ENCODE peak calls at places on chromosomes 11 and 22, in seven cellular contexts. One of them, this sample, is unnamed.
A peak's percentile ranks its signal among the peaks of the same experiment; 100 is the strongest.

GRCh38 chr11:8759634-8760033 is 77.0 kb downstream of the RPL27A start:
- DNase-seq in sigmoid colon: peak; percentile 90
- DNase-seq in brain microvascular endothelial cell: no peak
- DNase-seq in colonic mucosa: no peak
- DNase-seq in spleen: no peak
- DNase-seq in GM23338: no peak
- DNase-seq in MM.1S: no peak
- DNase-seq in this sample: no peak

GRCh38 chr11:74437441-74437840 is 29.9 kb downstream of the KCNE3 start:
- DNase-seq in MM.1S: no peak
- DNase-seq in spleen: no peak
- DNase-seq in sigmoid colon: no peak
- DNase-seq in GM23338: no peak
- DNase-seq in colonic mucosa: no peak
- DNase-seq in brain microvascular endothelial cell: peak; percentile 29
- DNase-seq in this sample: no peak

GRCh38 chr11:40188848-40189247 is 1270.6 kb downstream of the LRRC4C start:
- DNase-seq in MM.1S: no peak
- DNase-seq in brain microvascular endothelial cell: no peak
- DNase-seq in sigmoid colon: no peak
- DNase-seq in colonic mucosa: no peak
- DNase-seq in spleen: no peak
- DNase-seq in GM23338: no peak
- DNase-seq in this sample: no peak

GRCh38 chr11:70317576-70318305 is 47.3 kb downstream of the PPFIA1 start:
- DNase-seq in spleen: no peak
- DNase-seq in MM.1S: no peak
- DNase-seq in brain microvascular endothelial cell: no peak
- DNase-seq in GM23338: no peak
- DNase-seq in colonic mucosa: no peak
- DNase-seq in sigmoid colon: no peak
- DNase-seq in this sample: no peak

GRCh38 chr11:125072210-125072960 is 9.3 kb downstream of the SLC37A2 start:
- DNase-seq in colonic mucosa: no peak
- DNase-seq in spleen: peak; percentile 84
- DNase-seq in sigmoid colon: peak; percentile 71
- DNase-seq in MM.1S: peak; percentile 82
- DNase-seq in brain microvascular endothelial cell: no peak
- DNase-seq in GM23338: no peak
- DNase-seq in this sample: no peak

GRCh38 chr11:78801161-78801884 is 226.7 kb upstream of the NARS2 start:
- DNase-seq in brain microvascular endothelial cell: peak; percentile 92
- DNase-seq in colonic mucosa: peak; percentile 50
- DNase-seq in sigmoid colon: peak; percentile 86
- DNase-seq in spleen: no peak
- DNase-seq in MM.1S: no peak
- DNase-seq in GM23338: no peak
- DNase-seq in this sample: no peak

GRCh38 chr11:129354688-129355087 is 21.0 kb upstream of the BARX2 start:
- DNase-seq in sigmoid colon: no peak
- DNase-seq in brain microvascular endothelial cell: no peak
- DNase-seq in colonic mucosa: no peak
- DNase-seq in spleen: no peak
- DNase-seq in MM.1S: no peak
- DNase-seq in GM23338: no peak
- DNase-seq in this sample: no peak

GRCh38 chr11:45472713-45473317 is 186.7 kb upstream of the SYT13 start:
- DNase-seq in MM.1S: no peak
- DNase-seq in colonic mucosa: no peak
- DNase-seq in spleen: peak; percentile 45
- DNase-seq in sigmoid colon: peak; percentile 34
- DNase-seq in GM23338: no peak
- DNase-seq in brain microvascular endothelial cell: no peak
- DNase-seq in this sample: no peak

GRCh38 chr11:100878474-100878873 is 191.4 kb downstream of the ARHGAP42 start:
- DNase-seq in spleen: no peak
- DNase-seq in MM.1S: no peak
- DNase-seq in sigmoid colon: no peak
- DNase-seq in colonic mucosa: no peak
- DNase-seq in GM23338: no peak
- DNase-seq in brain microvascular endothelial cell: peak; percentile 58
- DNase-seq in this sample: no peak

GRCh38 chr11:17541330-17541885 is 2.8 kb downstream of the USH1C start:
- DNase-seq in spleen: peak; percentile 42
- DNase-seq in brain microvascular endothelial cell: no peak
- DNase-seq in MM.1S: no peak
- DNase-seq in GM23338: no peak
- DNase-seq in sigmoid colon: peak; percentile 37
- DNase-seq in colonic mucosa: peak; percentile 36
- DNase-seq in this sample: no peak

GRCh38 chr11:64303109-64304031 is 2.0 kb upstream of the ESRRA start:
- DNase-seq in GM23338: no peak
- DNase-seq in MM.1S: no peak
- DNase-seq in brain microvascular endothelial cell: no peak
- DNase-seq in spleen: no peak
- DNase-seq in colonic mucosa: no peak
- DNase-seq in sigmoid colon: no peak
- DNase-seq in this sample: no peak

GRCh38 chr22:44351685-44352377 is 39.1 kb upstream of the SHISAL1 start:
- DNase-seq in colonic mucosa: no peak
- DNase-seq in spleen: no peak
- DNase-seq in GM23338: peak; percentile 70
- DNase-seq in sigmoid colon: peak; percentile 89
- DNase-seq in brain microvascular endothelial cell: peak; percentile 88
- DNase-seq in MM.1S: no peak
- DNase-seq in this sample: peak; percentile 82

GRCh38 chr22:41831383-41831782 is 1.5 kb upstream of the SREBF2 start:
- DNase-seq in spleen: no peak
- DNase-seq in MM.1S: peak; percentile 35
- DNase-seq in sigmoid colon: no peak
- DNase-seq in brain microvascular endothelial cell: no peak
- DNase-seq in colonic mucosa: no peak
- DNase-seq in GM23338: no peak
- DNase-seq in this sample: no peak

GRCh38 chr11:3166268-3167142 is 1.4 kb upstream of the OSBPL5 start:
- DNase-seq in brain microvascular endothelial cell: no peak
- DNase-seq in colonic mucosa: peak; percentile 64
- DNase-seq in GM23338: no peak
- DNase-seq in spleen: peak; percentile 63
- DNase-seq in sigmoid colon: no peak
- DNase-seq in MM.1S: no peak
- DNase-seq in this sample: peak; percentile 44

GRCh38 chr11:118979434-118979833 is 7.9 kb downstream of the FOXR1 start:
- DNase-seq in MM.1S: no peak
- DNase-seq in colonic mucosa: no peak
- DNase-seq in GM23338: peak; percentile 66
- DNase-seq in brain microvascular endothelial cell: no peak
- DNase-seq in sigmoid colon: no peak
- DNase-seq in spleen: peak; percentile 5
- DNase-seq in this sample: no peak

GRCh38 chr22:39508393-39508792 is 6.3 kb downstream of the MIEF1 start:
- DNase-seq in MM.1S: no peak
- DNase-seq in sigmoid colon: no peak
- DNase-seq in spleen: no peak
- DNase-seq in GM23338: no peak
- DNase-seq in brain microvascular endothelial cell: no peak
- DNase-seq in colonic mucosa: no peak
- DNase-seq in this sample: no peak

GRCh38 chr11:121563900-121564822 is 111.4 kb upstream of the SORL1-AS1 start:
- DNase-seq in MM.1S: no peak
- DNase-seq in colonic mucosa: no peak
- DNase-seq in sigmoid colon: no peak
- DNase-seq in GM23338: no peak
- DNase-seq in spleen: no peak
- DNase-seq in brain microvascular endothelial cell: no peak
- DNase-seq in this sample: no peak

GRCh38 chr11:8028766-8029165 is 41.6 kb downstream of the EIF3F start:
- DNase-seq in brain microvascular endothelial cell: no peak
- DNase-seq in colonic mucosa: no peak
- DNase-seq in sigmoid colon: no peak
- DNase-seq in spleen: peak; percentile 27
- DNase-seq in MM.1S: no peak
- DNase-seq in GM23338: no peak
- DNase-seq in this sample: no peak

GRCh38 chr22:45308624-45309421 is 911 bp upstream of the FAM118A start:
- DNase-seq in MM.1S: no peak
- DNase-seq in sigmoid colon: no peak
- DNase-seq in colonic mucosa: no peak
- DNase-seq in GM23338: peak; percentile 37
- DNase-seq in brain microvascular endothelial cell: no peak
- DNase-seq in spleen: peak; percentile 87
- DNase-seq in this sample: no peak

GRCh38 chr11:120842195-120842594 is 181.7 kb upstream of the TBCEL start:
- DNase-seq in sigmoid colon: no peak
- DNase-seq in colonic mucosa: no peak
- DNase-seq in brain microvascular endothelial cell: no peak
- DNase-seq in MM.1S: no peak
- DNase-seq in GM23338: no peak
- DNase-seq in spleen: no peak
- DNase-seq in this sample: no peak

GRCh38 chr11:110000045-110000502 is 93.1 kb upstream of the ZC3H12C start:
- DNase-seq in GM23338: no peak
- DNase-seq in spleen: no peak
- DNase-seq in MM.1S: no peak
- DNase-seq in brain microvascular endothelial cell: peak; percentile 94
- DNase-seq in sigmoid colon: no peak
- DNase-seq in colonic mucosa: no peak
- DNase-seq in this sample: no peak

GRCh38 chr11:89184021-89184420 is 6.3 kb downstream of the TYR start:
- DNase-seq in MM.1S: no peak
- DNase-seq in brain microvascular endothelial cell: no peak
- DNase-seq in spleen: no peak
- DNase-seq in sigmoid colon: no peak
- DNase-seq in GM23338: no peak
- DNase-seq in colonic mucosa: no peak
- DNase-seq in this sample: no peak

GRCh38 chr11:1519028-1519736 is 32.6 kb upstream of the MOB2 start:
- DNase-seq in sigmoid colon: no peak
- DNase-seq in MM.1S: no peak
- DNase-seq in colonic mucosa: no peak
- DNase-seq in GM23338: no peak
- DNase-seq in spleen: no peak
- DNase-seq in brain microvascular endothelial cell: no peak
- DNase-seq in this sample: no peak

GRCh38 chr11:107581147-107581546 is 9.8 kb upstream of the ELMOD1 start:
- DNase-seq in brain microvascular endothelial cell: no peak
- DNase-seq in GM23338: peak; percentile 69
- DNase-seq in spleen: no peak
- DNase-seq in sigmoid colon: no peak
- DNase-seq in MM.1S: no peak
- DNase-seq in colonic mucosa: no peak
- DNase-seq in this sample: no peak

GRCh38 chr11:107577312-107577711 is 11.8 kb upstream of the ALKBH8 start:
- DNase-seq in brain microvascular endothelial cell: no peak
- DNase-seq in MM.1S: no peak
- DNase-seq in colonic mucosa: no peak
- DNase-seq in GM23338: no peak
- DNase-seq in spleen: no peak
- DNase-seq in sigmoid colon: no peak
- DNase-seq in this sample: no peak

DNA sequence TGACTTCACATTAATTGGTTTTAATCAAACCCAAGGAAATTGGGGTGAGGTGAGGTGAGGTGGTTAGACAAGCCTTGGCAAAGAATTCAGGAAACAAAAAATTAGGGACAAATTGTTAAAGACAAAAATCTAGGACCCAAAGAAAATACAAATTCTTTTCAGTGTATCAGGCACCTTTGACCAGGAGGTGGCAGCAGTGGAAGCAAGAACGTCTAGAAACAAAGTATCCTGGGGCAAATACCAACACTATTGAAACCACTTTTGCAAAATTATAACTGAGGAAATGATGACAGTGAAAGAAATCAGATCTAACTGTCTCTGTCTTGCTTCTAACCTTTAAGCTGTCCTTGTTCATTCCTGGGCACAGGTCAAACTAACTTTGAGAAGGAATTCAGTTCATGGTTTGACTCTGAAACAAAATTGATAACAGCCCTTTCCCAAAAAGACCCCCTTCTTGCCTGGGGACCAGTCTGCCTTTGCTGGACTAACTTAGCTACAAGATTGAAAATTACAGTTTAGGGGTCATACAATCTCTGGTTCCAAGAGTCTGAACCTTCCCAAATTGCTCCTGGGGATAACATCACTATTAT is 11.1 kb upstream of the ALKBH8 start:
- DNase-seq in MM.1S: peak; percentile 56
- DNase-seq in sigmoid colon: no peak
- DNase-seq in brain microvascular endothelial cell: peak; percentile 53
- DNase-seq in GM23338: peak; percentile 74
- DNase-seq in spleen: no peak
- DNase-seq in colonic mucosa: peak; percentile 37
- DNase-seq in this sample: no peak
- TF ChIP-seq CTCF in MM.1S: peak; percentile 71
- TF ChIP-seq CTCF in sigmoid colon: peak; percentile 27
- TF ChIP-seq CTCF in brain microvascular endothelial cell: peak; percentile 79
- TF ChIP-seq CTCF in GM23338: peak; percentile 79
- TF ChIP-seq CTCF in spleen: peak; percentile 66
- TF ChIP-seq CTCF in colonic mucosa: peak; percentile 51
- TF ChIP-seq CTCF in this sample: peak; percentile 76

GRCh38 chr11:93718057-93718563 is 23.2 kb downstream of the TAF1D start:
- DNase-seq in colonic mucosa: no peak
- DNase-seq in spleen: no peak
- DNase-seq in GM23338: no peak
- DNase-seq in brain microvascular endothelial cell: no peak
- DNase-seq in sigmoid colon: no peak
- DNase-seq in MM.1S: no peak
- DNase-seq in this sample: no peak
- H3K27ac ChIP-seq in colonic mucosa: no peak overlapping the region
- H3K27ac ChIP-seq in spleen: peak overlapping the region; percentile 84
- H3K27ac ChIP-seq in GM23338: no peak overlapping the region
- H3K27ac ChIP-seq in brain microvascular endothelial cell: no peak overlapping the region
- H3K27ac ChIP-seq in sigmoid colon: no peak overlapping the region
- H3K27ac ChIP-seq in MM.1S: peak overlapping the region; percentile 50
- H3K27ac ChIP-seq in this sample: no peak overlapping the region

DNA sequence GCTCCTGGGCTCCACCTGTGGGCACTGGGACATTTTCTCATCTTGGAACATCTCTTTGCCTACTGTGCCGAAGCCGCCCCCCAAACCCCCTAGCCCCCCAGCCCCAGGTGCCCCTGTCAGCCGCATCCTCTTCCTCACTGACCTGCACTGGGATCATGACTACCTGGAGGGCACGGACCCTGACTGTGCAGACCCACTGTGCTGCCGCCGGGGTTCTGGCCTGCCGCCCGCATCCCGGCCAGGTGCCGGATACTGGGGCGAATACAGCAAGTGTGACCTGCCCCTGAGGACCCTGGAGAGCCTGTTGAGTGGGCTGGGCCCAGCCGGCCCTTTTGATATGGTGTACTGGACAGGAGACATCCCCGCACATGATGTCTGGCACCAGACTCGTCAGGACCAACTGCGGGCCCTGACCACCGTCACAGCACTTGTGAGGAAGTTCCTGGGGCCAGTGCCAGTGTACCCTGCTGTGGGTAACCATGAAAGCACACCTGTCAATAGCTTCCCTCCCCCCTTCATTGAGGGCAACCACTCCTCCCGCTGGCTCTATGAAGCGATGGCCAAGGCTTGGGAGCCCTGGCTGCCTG is 1.4 kb downstream of the SMPD1 start:
- DNase-seq in sigmoid colon: no peak
- DNase-seq in colonic mucosa: no peak
- DNase-seq in MM.1S: no peak
- DNase-seq in spleen: peak; percentile 80
- DNase-seq in GM23338: no peak
- DNase-seq in brain microvascular endothelial cell: no peak
- DNase-seq in this sample: no peak
- TF ChIP-seq CTCF in sigmoid colon: no peak
- TF ChIP-seq CTCF in colonic mucosa: no peak
- TF ChIP-seq CTCF in MM.1S: no peak
- TF ChIP-seq CTCF in spleen: no peak
- TF ChIP-seq CTCF in GM23338: no peak
- TF ChIP-seq CTCF in brain microvascular endothelial cell: no peak
- TF ChIP-seq CTCF in this sample: no peak

GRCh38 chr11:47288066-47288465 is 18.1 kb downstream of the MADD start:
- DNase-seq in GM23338: no peak
- DNase-seq in MM.1S: no peak
- DNase-seq in colonic mucosa: no peak
- DNase-seq in brain microvascular endothelial cell: no peak
- DNase-seq in spleen: no peak
- DNase-seq in sigmoid colon: no peak
- DNase-seq in this sample: no peak
- H3K27ac ChIP-seq in GM23338: no peak overlapping the region
- H3K27ac ChIP-seq in MM.1S: no peak overlapping the region
- H3K27ac ChIP-seq in colonic mucosa: no peak overlapping the region
- H3K27ac ChIP-seq in brain microvascular endothelial cell: no peak overlapping the region
- H3K27ac ChIP-seq in spleen: no peak overlapping the region
- H3K27ac ChIP-seq in sigmoid colon: no peak overlapping the region
- H3K27ac ChIP-seq in this sample: no peak overlapping the region